ENCODE peak calls at places on chromosomes 2 and 18, in eight cellular contexts. J is cardiac muscle cell, A is HCT116, V is AG09309, D is GM12865, U is cardiac fibroblast, B is lower lobe of right lung, Y is esophagus muscularis mucosa. L is an unnamed sample.

GRCh38 chr18:28690100-28690499 is 513.2 kb upstream of the CDH2 start:
- DNase-seq in J (no peak), A (no peak), V (no peak), D (no peak), U (no peak), B (no peak), Y (no peak), L (no peak)

GRCh38 chr2:33131820-33132219 is 185.1 kb downstream of the LTBP1 start:
- DNase-seq in J (no peak), A (no peak), V (no peak), D (no peak), U (no peak), B (no peak), Y (no peak), L (no peak)

GRCh38 chr2:198901894-198902293 is 555.8 kb downstream of the SATB2 start:
- DNase-seq in J (no peak), A (peak), V (no peak), D (no peak), U (no peak), B (no peak), Y (no peak), L (no peak)

GRCh38 chr2:163601377-163601776 is 134.4 kb downstream of the FIGN start:
- DNase-seq in J (no peak), A (no peak), V (no peak), D (no peak), U (no peak), B (no peak), Y (no peak), L (no peak)

GRCh38 chr2:120680136-120680761 is 55.4 kb upstream of the GLI2 start:
- DNase-seq in J (peak), A (peak), V (peak), D (peak), U (peak), B (peak), Y (peak), L (peak)

GRCh38 chr2:8441371-8441770 is 240.5 kb upstream of the ID2 start:
- DNase-seq in J (no peak), A (no peak), V (no peak), D (no peak), U (no peak), B (no peak), Y (no peak), L (no peak)

GRCh38 chr2:188176626-188177025 is 115.0 kb upstream of the GULP1 start:
- DNase-seq in J (no peak), A (no peak), V (no peak), D (no peak), U (no peak), B (no peak), Y (no peak), L (no peak)

GRCh38 chr2:143819190-143819735 is 690.0 kb downstream of the ARHGAP15 start:
- DNase-seq in J (no peak), A (no peak), V (no peak), D (no peak), U (no peak), B (no peak), Y (no peak), L (peak)

GRCh38 chr2:54455584-54456525 is at the start of gene SPTBN1:
- DNase-seq in J (peak), A (peak), V (peak), D (no peak), U (peak), B (peak), Y (peak), L (peak)

GRCh38 chr18:62399781-62400308 is 74.7 kb downstream of the TNFRSF11A start:
- DNase-seq in J (no peak), A (no peak), V (no peak), D (peak), U (peak), B (no peak), Y (no peak), L (no peak)

GRCh38 chr18:54278615-54279014 is 9.3 kb downstream of the POLI start:
- DNase-seq in J (no peak), A (no peak), V (no peak), D (no peak), U (no peak), B (no peak), Y (no peak), L (no peak)

GRCh38 chr2:85549826-85550225 is 10.9 kb downstream of the MAT2A start:
- DNase-seq in J (peak), A (no peak), V (peak), D (no peak), U (peak), B (no peak), Y (no peak), L (no peak)

GRCh38 chr2:44267269-44268258 is 7.7 kb upstream of the SLC3A1 start:
- DNase-seq in J (peak), A (no peak), V (no peak), D (no peak), U (peak), B (no peak), Y (no peak), L (peak)

GRCh38 chr2:120177011-120177621 is 46.1 kb downstream of the TMEM185B start:
- DNase-seq in J (no peak), A (no peak), V (no peak), D (peak), U (no peak), B (peak), Y (no peak), L (peak)

GRCh38 chr2:227617316-227618250 is at the start of gene SCYGR4:
- DNase-seq in J (no peak), A (no peak), V (no peak), D (no peak), U (peak), B (no peak), Y (peak), L (no peak)

GRCh38 chr18:56148373-56148772 is 490.0 kb downstream of the TXNL1 start:
- DNase-seq in J (peak), A (no peak), V (peak), D (no peak), U (peak), B (no peak), Y (no peak), L (no peak)

GRCh38 chr2:1373794-1374193 is 39.5 kb upstream of the TPO start:
- DNase-seq in J (no peak), A (no peak), V (no peak), D (no peak), U (no peak), B (no peak), Y (no peak), L (no peak)

GRCh38 chr2:19543271-19544019 is 185.0 kb upstream of the OSR1 start:
- DNase-seq in J (peak), A (no peak), V (peak), D (no peak), U (peak), B (no peak), Y (peak), L (no peak)

GRCh38 chr2:209383212-209383611 is 40.6 kb upstream of the MAP2 start:
- DNase-seq in J (peak), A (peak), V (no peak), D (no peak), U (peak), B (no peak), Y (no peak), L (no peak)

GRCh38 chr2:132270981-132271546 is 109.3 kb upstream of the ANKRD30BL start:
- DNase-seq in J (no peak), A (no peak), V (no peak), D (no peak), U (no peak), B (no peak), Y (no peak), L (no peak)

GRCh38 chr2:2039826-2040225 is 291.2 kb downstream of the MYT1L start:
- DNase-seq in J (no peak), A (no peak), V (no peak), D (no peak), U (no peak), B (no peak), Y (peak), L (no peak)

GRCh38 chr2:84495539-84496146 is 20.7 kb upstream of the DNAH6 start:
- DNase-seq in J (peak), A (peak), V (peak), D (peak), U (peak), B (no peak), Y (no peak), L (no peak)

GRCh38 chr18:79064228-79064627 is 5.0 kb upstream of the ATP9B start:
- DNase-seq in J (no peak), A (no peak), V (no peak), D (no peak), U (no peak), B (no peak), Y (no peak), L (no peak)

GRCh38 chr2:121776885-121777698 is 21.6 kb downstream of the TSN start:
- DNase-seq in J (peak), A (no peak), V (no peak), D (peak), U (no peak), B (no peak), Y (peak), L (no peak)

GRCh38 chr2:241391892-241392665 is 36.0 kb downstream of the FARP2 start:
- DNase-seq in J (peak), A (peak), V (peak), D (peak), U (peak), B (no peak), Y (no peak), L (no peak)

GRCh38 chr2:102368461-102369109 is 13.0 kb downstream of the IL18R1 start:
- DNase-seq in J (no peak), A (no peak), V (no peak), D (no peak), U (no peak), B (no peak), Y (no peak), L (no peak)

GRCh38 chr2:23926289-23926749 is 604 bp downstream of the ATAD2B start:
- DNase-seq in J (no peak), A (no peak), V (no peak), D (no peak), U (peak), B (peak), Y (no peak), L (peak)

GRCh38 chr18:7760967-7761946 is 194.1 kb downstream of the PTPRM start:
- DNase-seq in J (peak), A (no peak), V (peak), D (no peak), U (peak), B (no peak), Y (no peak), L (no peak)

GRCh38 chr2:216284708-216285107 is 87.6 kb downstream of the MARCHF4 start:
- DNase-seq in J (no peak), A (no peak), V (no peak), D (no peak), U (no peak), B (no peak), Y (no peak), L (no peak)

GRCh38 chr2:216289470-216289869 is 82.8 kb downstream of the MARCHF4 start:
- DNase-seq in J (no peak), A (no peak), V (no peak), D (no peak), U (no peak), B (no peak), Y (no peak), L (no peak)

GRCh38 chr2:216287251-216287650 is 85.0 kb downstream of the MARCHF4 start:
- DNase-seq in J (peak), A (no peak), V (no peak), D (no peak), U (no peak), B (no peak), Y (no peak), L (no peak)

GRCh38 chr2:216285641-216286156 is 86.6 kb downstream of the MARCHF4 start:
- DNase-seq in J (no peak), A (no peak), V (no peak), D (no peak), U (no peak), B (no peak), Y (no peak), L (no peak)

DNA sequence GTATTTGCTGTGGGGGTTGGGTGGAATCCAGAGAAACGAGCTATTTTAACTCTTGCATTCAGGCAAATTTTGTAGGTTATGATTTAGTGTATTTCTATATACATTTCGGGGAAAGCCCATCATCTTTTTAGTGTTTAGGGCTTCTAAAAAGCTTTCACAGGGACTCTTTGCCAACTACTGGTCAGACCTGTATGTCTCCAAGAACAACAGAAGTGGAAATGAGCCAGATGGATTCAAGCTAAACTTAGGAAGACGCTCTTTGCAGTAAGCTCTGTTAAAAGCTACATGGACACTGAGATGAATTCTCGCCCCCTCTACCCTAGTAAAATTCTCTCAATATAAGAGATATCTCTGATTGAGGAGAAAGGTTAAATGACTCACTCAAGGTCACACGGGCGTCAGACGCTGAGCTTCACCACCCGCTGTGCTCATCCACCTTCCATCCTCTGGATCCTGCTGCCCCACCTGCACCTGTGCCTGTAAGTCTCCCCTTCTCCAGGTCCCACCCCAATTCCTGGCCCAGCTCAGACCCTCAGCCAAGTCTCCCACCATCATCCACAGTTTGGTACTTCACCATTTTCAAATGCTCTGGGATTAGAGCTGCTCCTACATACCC is 85.6 kb downstream of the MARCHF4 start:
- DNase-seq in J (peak), A (no peak), V (no peak), D (no peak), U (peak), B (no peak), Y (no peak), L (no peak)
- H3K4me3 ChIP-seq in J (no peak), A (no peak), V (no peak), D (no peak), U (no peak), B (no peak), Y (no peak), L (no peak)

GRCh38 chr2:113136828-113137775 is 9.7 kb downstream of the IL1RN start:
- DNase-seq in J (peak), A (no peak), V (no peak), D (peak), U (peak), B (no peak), Y (no peak), L (no peak)

GRCh38 chr2:113135354-113135753 is 8.0 kb downstream of the IL1RN start:
- DNase-seq in J (no peak), A (no peak), V (no peak), D (peak), U (no peak), B (no peak), Y (no peak), L (no peak)

GRCh38 chr2:113137827-113138226 is 10.4 kb downstream of the IL1RN start:
- DNase-seq in J (no peak), A (no peak), V (no peak), D (no peak), U (no peak), B (no peak), Y (no peak), L (no peak)

GRCh38 chr2:113141451-113141850 is 14.1 kb downstream of the IL1RN start:
- DNase-seq in J (no peak), A (no peak), V (no peak), D (no peak), U (no peak), B (no peak), Y (no peak), L (no peak)

GRCh38 chr2:113138428-113139322 is 11.3 kb downstream of the IL1RN start:
- DNase-seq in J (peak), A (peak), V (peak), D (peak), U (peak), B (no peak), Y (no peak), L (no peak)
- H3K4me3 ChIP-seq in J (no peak), A (peak), V (no peak), D (no peak), U (no peak), B (no peak), Y (no peak), L (no peak)

DNA sequence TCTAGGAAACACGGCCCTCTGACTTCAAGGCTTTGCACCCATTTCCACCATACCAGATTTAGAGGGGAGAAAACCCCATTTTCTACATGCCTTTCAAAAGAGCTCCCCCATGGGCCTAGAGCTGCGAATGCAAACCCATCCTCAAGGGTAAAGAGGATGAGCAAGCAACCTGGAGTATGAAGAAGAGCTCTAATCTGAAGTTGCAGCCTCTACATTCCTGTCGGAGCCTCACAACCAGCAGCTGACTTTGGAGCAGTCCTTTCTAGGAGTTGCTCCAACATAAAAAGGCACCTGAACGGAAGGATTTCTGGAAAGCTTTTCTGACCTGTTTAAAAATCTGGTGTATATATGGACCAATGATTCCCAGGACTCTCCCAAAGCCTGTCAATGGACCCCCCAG is 81.4 kb upstream of the POMC start:
- DNase-seq in J (no peak), A (no peak), V (no peak), D (no peak), U (no peak), B (no peak), Y (no peak), L (no peak)
- H3K4me3 ChIP-seq in J (no peak), A (no peak), V (no peak), D (no peak), U (no peak), B (no peak), Y (no peak), L (no peak)

GRCh38 chr18:80246656-80247402 is 485 bp downstream of the PARD6G start:
- DNase-seq in J (peak), A (no peak), V (no peak), D (no peak), U (no peak), B (no peak), Y (no peak), L (peak)

GRCh38 chr18:80247403-80247916 is at the start of gene PARD6G:
- DNase-seq in J (peak), A (peak), V (no peak), D (no peak), U (peak), B (peak), Y (no peak), L (peak)

GRCh38 chr18:80244956-80245730 is 2.2 kb downstream of the PARD6G start:
- DNase-seq in J (no peak), A (no peak), V (no peak), D (no peak), U (no peak), B (no peak), Y (no peak), L (no peak)

GRCh38 chr18:80244167-80244566 is 3.1 kb downstream of the PARD6G start:
- DNase-seq in J (no peak), A (no peak), V (no peak), D (no peak), U (no peak), B (no peak), Y (no peak), L (no peak)

DNA sequence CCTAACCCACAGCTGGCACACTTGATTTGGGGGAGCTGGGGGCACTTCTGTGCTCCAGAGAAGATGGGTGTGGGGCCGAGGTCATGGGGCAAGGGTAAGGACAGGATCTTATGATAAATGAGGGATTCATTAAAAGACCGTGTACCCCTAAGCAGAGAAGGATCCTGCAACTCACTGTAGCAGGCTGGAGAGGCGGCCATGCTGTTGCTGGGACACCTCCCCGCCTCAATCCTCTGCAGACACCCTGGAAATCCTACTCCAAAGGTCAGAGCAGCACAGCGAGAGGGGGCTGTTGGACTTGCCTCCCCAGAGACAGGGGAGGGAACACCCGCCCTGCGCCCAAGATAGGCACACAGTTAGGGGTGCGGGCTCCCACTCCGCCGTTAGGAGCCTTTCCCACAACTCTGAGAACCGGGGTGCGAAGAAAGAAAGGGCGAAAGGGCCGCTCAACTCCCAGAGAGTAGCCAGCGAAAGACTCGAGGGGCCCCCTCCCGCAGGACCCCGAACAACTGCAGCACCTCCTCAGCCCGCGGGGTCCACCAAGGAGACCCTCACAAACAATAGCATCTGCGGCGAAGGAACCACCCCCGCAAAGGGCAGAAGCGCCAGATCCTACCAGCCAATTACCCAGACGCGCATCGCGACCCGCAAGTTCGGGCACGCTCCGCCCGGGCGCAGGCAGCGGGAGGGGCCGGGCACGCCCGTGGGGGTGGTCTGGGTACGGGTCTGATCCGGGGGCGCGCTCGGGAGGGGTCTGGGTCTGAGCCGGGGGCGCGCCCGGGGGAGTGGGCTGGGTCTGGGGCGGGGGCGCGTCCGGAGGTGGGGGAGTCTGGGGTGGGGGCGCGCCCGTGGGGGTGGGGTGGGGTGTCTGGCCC is 1.3 kb downstream of the PARD6G start:
- DNase-seq in J (no peak), A (no peak), V (no peak), D (no peak), U (no peak), B (no peak), Y (no peak), L (peak)
- H3K4me3 ChIP-seq in J (peak), A (peak), V (peak), D (no peak), U (peak), B (peak), Y (peak), L (peak)

GRCh38 chr18:2102022-2102421 is 469.3 kb downstream of the METTL4 start:
- DNase-seq in J (no peak), A (no peak), V (no peak), D (peak), U (no peak), B (no peak), Y (no peak), L (no peak)
- H3K4me3 ChIP-seq in J (no peak), A (no peak), V (no peak), D (no peak), U (no peak), B (no peak), Y (no peak), L (no peak)

DNA sequence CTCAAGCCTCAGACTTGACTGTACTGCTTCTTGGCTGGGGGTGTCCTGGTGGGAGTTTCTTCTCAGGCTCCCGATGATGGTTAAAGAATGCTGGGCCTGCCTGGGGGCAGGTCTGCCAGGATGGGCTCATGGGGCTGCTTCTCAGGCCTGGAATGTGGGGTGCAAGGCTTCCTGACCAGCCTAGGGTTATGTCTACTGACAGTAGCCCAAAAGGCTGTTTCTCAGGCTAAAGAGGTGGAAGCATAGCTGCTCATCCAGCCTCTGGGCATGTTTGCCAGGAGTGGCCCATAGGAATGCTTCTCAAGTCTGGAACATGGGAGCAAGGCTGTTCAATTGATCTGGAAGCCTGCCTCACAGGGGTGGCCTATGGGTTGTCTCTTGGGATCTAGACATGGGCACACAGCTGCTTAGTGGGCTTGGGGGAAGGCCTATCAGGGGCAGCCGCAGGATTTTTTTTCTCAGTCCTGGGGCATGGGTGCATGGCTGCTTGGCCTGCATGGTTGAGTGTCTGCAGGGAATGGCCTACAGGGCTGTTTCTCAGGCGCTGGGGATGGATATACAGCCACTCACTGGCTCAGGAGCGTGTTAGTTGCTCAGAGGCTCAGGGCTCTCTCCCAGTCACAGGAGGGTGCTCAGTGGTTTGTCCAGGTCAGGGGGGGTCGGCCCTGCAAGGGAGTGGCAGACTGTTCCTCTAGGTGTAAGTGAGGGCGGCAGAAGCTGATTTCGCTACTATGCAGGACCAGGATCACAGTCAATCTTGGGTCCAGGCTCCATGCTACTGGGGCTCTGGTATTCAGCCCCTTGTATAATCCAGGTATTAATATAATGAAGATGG is 617.3 kb upstream of the REG3G start:
- DNase-seq in J (no peak), A (no peak), V (no peak), D (no peak), U (no peak), B (no peak), Y (no peak), L (no peak)
- H3K4me3 ChIP-seq in J (no peak), A (no peak), V (no peak), D (no peak), U (no peak), B (no peak), Y (no peak), L (no peak)

L was measured in right cardiac atrium.